ENCODE peak calls at places on chromosomes 3 and 15, in four cellular contexts. One of them, this sample, is unnamed.
A peak's percentile ranks its signal among the peaks of the same experiment; 100 is the strongest.

GRCh38 chr3:53079791-53080555 is 34.1 kb upstream of the SFMBT1 start:
- DNase-seq in lower lobe of right lung: no peak
- DNase-seq in cardiac muscle cell: no peak
- DNase-seq in IMR-90: no peak
- DNase-seq in this sample: no peak

GRCh38 chr3:46932455-46933225 is 43.9 kb downstream of the CCDC12 start:
- DNase-seq in lower lobe of right lung: peak; percentile 50
- DNase-seq in cardiac muscle cell: no peak
- DNase-seq in IMR-90: no peak
- DNase-seq in this sample: no peak

GRCh38 chr15:40963201-40963600 is 9.9 kb downstream of the CHAC1 start:
- DNase-seq in lower lobe of right lung: no peak
- DNase-seq in cardiac muscle cell: no peak
- DNase-seq in IMR-90: no peak
- DNase-seq in this sample: no peak

GRCh38 chr15:98174286-98174685 is 213.8 kb downstream of the ARRDC4 start:
- DNase-seq in lower lobe of right lung: no peak
- DNase-seq in cardiac muscle cell: no peak
- DNase-seq in IMR-90: no peak
- DNase-seq in this sample: peak; percentile 72

GRCh38 chr3:88003115-88003755 is 55.6 kb downstream of the CGGBP1 start:
- DNase-seq in lower lobe of right lung: no peak
- DNase-seq in cardiac muscle cell: peak; percentile 48
- DNase-seq in IMR-90: peak; percentile 49
- DNase-seq in this sample: no peak

GRCh38 chr15:56752986-56753385 is 19.7 kb upstream of the ZNF280D start:
- DNase-seq in lower lobe of right lung: no peak
- DNase-seq in cardiac muscle cell: no peak
- DNase-seq in IMR-90: no peak
- DNase-seq in this sample: no peak

GRCh38 chr15:87354661-87355410 is 901.7 kb downstream of the NTRK3 start:
- DNase-seq in lower lobe of right lung: no peak
- DNase-seq in cardiac muscle cell: no peak
- DNase-seq in IMR-90: peak; percentile 82
- DNase-seq in this sample: no peak

GRCh38 chr15:45402955-45403892 is 24.9 kb upstream of the GATM start:
- DNase-seq in lower lobe of right lung: peak; percentile 69
- DNase-seq in cardiac muscle cell: peak; percentile 68
- DNase-seq in IMR-90: peak; percentile 59
- DNase-seq in this sample: peak; percentile 68

GRCh38 chr3:188863999-188864406 is 307.8 kb upstream of the TPRG1 start:
- DNase-seq in lower lobe of right lung: no peak
- DNase-seq in cardiac muscle cell: no peak
- DNase-seq in IMR-90: peak; percentile 72
- DNase-seq in this sample: no peak

GRCh38 chr15:90871716-90872480 is 3.5 kb downstream of the FURIN start:
- DNase-seq in lower lobe of right lung: no peak
- DNase-seq in cardiac muscle cell: peak; percentile 47
- DNase-seq in IMR-90: no peak
- DNase-seq in this sample: peak; percentile 86

GRCh38 chr3:136818191-136818850 is 605 bp upstream of the SLC35G2 start:
- DNase-seq in lower lobe of right lung: no peak
- DNase-seq in cardiac muscle cell: peak; percentile 15
- DNase-seq in IMR-90: peak; percentile 92
- DNase-seq in this sample: peak; percentile 88

GRCh38 chr15:89675606-89676005 is 3.6 kb downstream of the PLIN1 start:
- DNase-seq in lower lobe of right lung: no peak
- DNase-seq in cardiac muscle cell: no peak
- DNase-seq in IMR-90: no peak
- DNase-seq in this sample: no peak

GRCh38 chr3:141201122-141201521 is 30.5 kb upstream of the PXYLP1 start:
- DNase-seq in lower lobe of right lung: no peak
- DNase-seq in cardiac muscle cell: no peak
- DNase-seq in IMR-90: no peak
- DNase-seq in this sample: no peak

GRCh38 chr3:87461443-87461842 is 185.1 kb upstream of the POU1F1 start:
- DNase-seq in lower lobe of right lung: no peak
- DNase-seq in cardiac muscle cell: no peak
- DNase-seq in IMR-90: no peak
- DNase-seq in this sample: no peak

GRCh38 chr3:36677331-36678007 is 86.9 kb downstream of the DCLK3 start:
- DNase-seq in lower lobe of right lung: no peak
- DNase-seq in cardiac muscle cell: no peak
- DNase-seq in IMR-90: peak; percentile 90
- DNase-seq in this sample: no peak

GRCh38 chr3:21620511-21621395 is 130.3 kb downstream of the ZNF385D start:
- DNase-seq in lower lobe of right lung: no peak
- DNase-seq in cardiac muscle cell: no peak
- DNase-seq in IMR-90: no peak
- DNase-seq in this sample: no peak

GRCh38 chr15:82117296-82117695 is 71.5 kb upstream of the MEX3B start:
- DNase-seq in lower lobe of right lung: no peak
- DNase-seq in cardiac muscle cell: no peak
- DNase-seq in IMR-90: no peak
- DNase-seq in this sample: no peak

GRCh38 chr15:92178908-92179307 is 214.8 kb upstream of the ST8SIA2 start:
- DNase-seq in lower lobe of right lung: no peak
- DNase-seq in cardiac muscle cell: no peak
- DNase-seq in IMR-90: no peak
- DNase-seq in this sample: no peak

GRCh38 chr3:53420831-53421230 is 73.5 kb upstream of the DCP1A start:
- DNase-seq in lower lobe of right lung: no peak
- DNase-seq in cardiac muscle cell: no peak
- DNase-seq in IMR-90: no peak
- DNase-seq in this sample: no peak

GRCh38 chr15:63072023-63072650 is 29.6 kb downstream of the TPM1 start:
- DNase-seq in lower lobe of right lung: no peak
- DNase-seq in cardiac muscle cell: no peak
- DNase-seq in IMR-90: no peak
- DNase-seq in this sample: no peak

GRCh38 chr15:62573856-62574255 is 408.8 kb upstream of the C2CD4B start:
- DNase-seq in lower lobe of right lung: no peak
- DNase-seq in cardiac muscle cell: no peak
- DNase-seq in IMR-90: no peak
- DNase-seq in this sample: no peak

GRCh38 chr15:62337934-62338333 is 172.8 kb upstream of the C2CD4B start:
- DNase-seq in lower lobe of right lung: no peak
- DNase-seq in cardiac muscle cell: no peak
- DNase-seq in IMR-90: no peak
- DNase-seq in this sample: no peak

GRCh38 chr3:27686642-27687041 is 35.5 kb downstream of the EOMES start:
- DNase-seq in lower lobe of right lung: no peak
- DNase-seq in cardiac muscle cell: no peak
- DNase-seq in IMR-90: peak; percentile 94
- DNase-seq in this sample: no peak

GRCh38 chr3:196990654-196991053 is 22.0 kb upstream of the PIGZ start:
- DNase-seq in lower lobe of right lung: no peak
- DNase-seq in cardiac muscle cell: no peak
- DNase-seq in IMR-90: no peak
- DNase-seq in this sample: peak; percentile 36

GRCh38 chr3:114685053-114685630 is 391.3 kb downstream of the TIGIT start:
- DNase-seq in lower lobe of right lung: no peak
- DNase-seq in cardiac muscle cell: no peak
- DNase-seq in IMR-90: no peak
- DNase-seq in this sample: peak; percentile 38

GRCh38 chr15:89015412-89016097 is 72.7 kb upstream of the ABHD2 start:
- DNase-seq in lower lobe of right lung: no peak
- DNase-seq in cardiac muscle cell: no peak
- DNase-seq in IMR-90: no peak
- DNase-seq in this sample: no peak

GRCh38 chr3:141682921-141683320 is 55.2 kb upstream of the RNF7 start:
- DNase-seq in lower lobe of right lung: no peak
- DNase-seq in cardiac muscle cell: no peak
- DNase-seq in IMR-90: no peak
- DNase-seq in this sample: no peak

GRCh38 chr15:25682349-25682748 is 180.8 kb downstream of the ATP10A start:
- DNase-seq in lower lobe of right lung: no peak
- DNase-seq in cardiac muscle cell: no peak
- DNase-seq in IMR-90: no peak
- DNase-seq in this sample: no peak

GRCh38 chr15:40069178-40070165 is 30.5 kb upstream of the SRP14 start:
- DNase-seq in lower lobe of right lung: peak; percentile 95
- DNase-seq in cardiac muscle cell: peak; percentile 44
- DNase-seq in IMR-90: no peak
- DNase-seq in this sample: peak; percentile 93

GRCh38 chr3:38609386-38610111 is 39.9 kb downstream of the SCN5A start:
- DNase-seq in lower lobe of right lung: peak; percentile 37
- DNase-seq in cardiac muscle cell: no peak
- DNase-seq in IMR-90: no peak
- DNase-seq in this sample: peak; percentile 22

GRCh38 chr15:95684693-95685115 is 645.8 kb upstream of the NR2F2 start:
- DNase-seq in lower lobe of right lung: no peak
- DNase-seq in cardiac muscle cell: no peak
- DNase-seq in IMR-90: peak; percentile 93
- DNase-seq in this sample: no peak

GRCh38 chr15:84570164-84570692 is 30.6 kb upstream of the ZSCAN2 start:
- DNase-seq in lower lobe of right lung: peak; percentile 76
- DNase-seq in cardiac muscle cell: peak; percentile 41
- DNase-seq in IMR-90: no peak
- DNase-seq in this sample: peak; percentile 72
- H3K27ac ChIP-seq in lower lobe of right lung: peak overlapping the region; percentile 93
- H3K27ac ChIP-seq in cardiac muscle cell: peak overlapping the region; percentile 89
- H3K27ac ChIP-seq in IMR-90: peak overlapping the region; percentile 80
- H3K27ac ChIP-seq in this sample: no peak overlapping the region

DNA sequence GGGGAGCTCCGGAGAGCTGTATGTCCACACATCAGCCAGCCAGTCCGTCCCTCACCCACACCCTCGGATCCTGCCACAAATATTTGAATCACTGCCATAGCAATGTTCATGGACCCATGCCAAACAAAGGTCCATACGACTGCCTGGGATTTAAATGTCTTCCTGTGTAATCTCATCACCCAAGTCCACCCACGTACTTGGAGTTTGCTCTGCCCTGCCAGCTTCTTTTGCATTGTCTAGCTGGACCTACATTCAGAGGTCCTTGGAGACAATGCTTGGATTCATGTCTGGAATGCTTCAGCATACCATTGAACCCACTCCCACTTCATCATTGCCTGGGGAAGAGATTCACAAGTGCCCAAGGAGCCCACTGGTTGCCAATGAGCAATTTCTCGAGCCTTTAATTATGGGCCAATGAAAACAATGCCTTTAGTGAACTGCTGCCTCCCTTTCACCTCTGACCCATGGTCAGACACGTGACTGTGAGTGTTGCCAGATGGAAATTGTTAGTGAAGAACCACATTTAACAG is 90.4 kb upstream of the PHLDB2 start:
- DNase-seq in lower lobe of right lung: no peak
- DNase-seq in cardiac muscle cell: no peak
- DNase-seq in IMR-90: peak; percentile 91
- DNase-seq in this sample: no peak
- TF ChIP-seq CTCF in lower lobe of right lung: no peak
- TF ChIP-seq CTCF in cardiac muscle cell: no peak
- TF ChIP-seq CTCF in IMR-90: no peak
- TF ChIP-seq CTCF in this sample: no peak

GRCh38 chr15:101521084-101521483 is 31.6 kb upstream of the PCSK6 start:
- DNase-seq in lower lobe of right lung: no peak
- DNase-seq in cardiac muscle cell: no peak
- DNase-seq in IMR-90: no peak
- DNase-seq in this sample: no peak

GRCh38 chr15:101523560-101523940 is 34.0 kb upstream of the PCSK6 start:
- DNase-seq in lower lobe of right lung: no peak
- DNase-seq in cardiac muscle cell: no peak
- DNase-seq in IMR-90: no peak
- DNase-seq in this sample: no peak

GRCh38 chr15:101521563-101521962 is 32.1 kb upstream of the PCSK6 start:
- DNase-seq in lower lobe of right lung: no peak
- DNase-seq in cardiac muscle cell: no peak
- DNase-seq in IMR-90: no peak
- DNase-seq in this sample: no peak

GRCh38 chr15:101522091-101522490 is 32.6 kb upstream of the PCSK6 start:
- DNase-seq in lower lobe of right lung: no peak
- DNase-seq in cardiac muscle cell: no peak
- DNase-seq in IMR-90: no peak
- DNase-seq in this sample: peak; percentile 41

DNA sequence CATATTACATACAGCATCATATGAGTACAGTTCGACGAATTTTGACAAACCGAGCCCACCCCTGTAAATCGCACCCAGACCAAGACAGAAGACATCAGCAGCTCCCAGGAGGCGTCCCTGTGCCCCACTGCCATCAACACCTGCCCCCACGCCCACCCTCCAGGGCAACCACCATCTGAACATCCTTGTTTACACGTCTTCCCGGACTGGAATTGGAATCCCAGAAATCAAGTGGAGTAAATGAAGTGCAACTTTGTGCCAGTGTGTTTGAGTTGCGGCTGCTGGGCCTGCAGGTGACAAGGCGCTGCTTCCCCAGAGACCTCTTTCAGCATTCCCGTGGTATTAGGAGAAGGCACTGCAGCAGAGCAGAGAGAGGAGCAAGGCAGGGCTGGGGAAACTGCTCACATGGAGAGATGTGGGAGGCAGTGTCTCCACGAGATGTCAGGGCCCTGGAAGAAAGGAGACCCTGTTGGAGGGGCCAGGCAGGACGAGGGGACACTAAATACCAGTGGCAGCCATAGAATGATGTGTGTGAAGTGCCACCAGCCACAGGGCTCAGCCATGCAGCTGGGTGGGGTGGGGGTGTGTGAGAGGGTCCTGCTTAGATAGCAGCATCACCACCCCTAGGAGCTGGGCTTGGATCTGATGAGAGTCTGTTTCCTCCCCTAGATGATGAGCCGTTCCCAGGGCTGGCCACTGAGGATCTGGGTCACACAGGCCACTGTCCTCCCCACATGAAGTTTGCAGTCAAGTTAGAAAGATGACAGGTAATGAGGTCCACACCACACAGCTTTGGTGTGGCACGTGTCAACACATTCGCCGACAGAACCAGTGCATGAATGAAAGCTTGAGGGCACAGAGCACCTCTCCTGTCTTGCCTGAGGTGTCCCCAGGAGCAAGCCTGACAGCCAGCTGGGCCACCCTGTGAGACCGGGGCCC is 33.4 kb upstream of the PCSK6 start:
- DNase-seq in lower lobe of right lung: no peak
- DNase-seq in cardiac muscle cell: no peak
- DNase-seq in IMR-90: no peak
- DNase-seq in this sample: peak; percentile 33
- H3K27ac ChIP-seq in lower lobe of right lung: no peak overlapping the region
- H3K27ac ChIP-seq in cardiac muscle cell: no peak overlapping the region
- H3K27ac ChIP-seq in IMR-90: no peak overlapping the region
- H3K27ac ChIP-seq in this sample: no peak overlapping the region

GRCh38 chr3:150779402-150779858 is 16.5 kb upstream of the SIAH2 start:
- DNase-seq in lower lobe of right lung: no peak
- DNase-seq in cardiac muscle cell: no peak
- DNase-seq in IMR-90: no peak
- DNase-seq in this sample: peak; percentile 90
- TF ChIP-seq CTCF in lower lobe of right lung: no peak
- TF ChIP-seq CTCF in cardiac muscle cell: no peak
- TF ChIP-seq CTCF in IMR-90: no peak
- TF ChIP-seq CTCF in this sample: peak; percentile 85

DNA sequence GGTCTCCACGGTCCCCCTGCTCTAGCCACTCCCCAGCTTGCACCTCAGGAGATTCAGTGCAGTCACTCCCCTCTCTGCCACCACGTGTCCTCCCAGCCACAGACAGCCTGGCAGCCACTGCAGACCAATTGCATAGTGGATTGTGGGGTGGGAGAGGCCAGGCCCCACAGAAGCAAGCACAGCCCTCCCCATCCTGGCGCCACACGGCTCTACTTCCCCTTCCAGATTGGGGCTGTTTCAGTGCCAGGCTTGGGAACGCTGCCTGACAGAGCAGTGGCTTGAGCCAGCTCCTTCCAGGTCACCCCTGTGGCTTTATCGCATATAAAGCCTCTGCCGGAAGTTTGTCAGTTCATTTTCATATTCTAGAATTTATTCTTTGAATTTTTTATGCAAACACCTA is 90.7 kb downstream of the TMEM266 start:
- DNase-seq in lower lobe of right lung: peak; percentile 59
- DNase-seq in cardiac muscle cell: no peak
- DNase-seq in IMR-90: no peak
- DNase-seq in this sample: no peak
- H3K27ac ChIP-seq in lower lobe of right lung: peak overlapping the region; percentile 36
- H3K27ac ChIP-seq in cardiac muscle cell: no peak overlapping the region
- H3K27ac ChIP-seq in IMR-90: peak overlapping the region; percentile 50
- H3K27ac ChIP-seq in this sample: no peak overlapping the region